ENCODE peak calls at places on chromosomes 11 and 22, in five cellular contexts. M is PC-3, B is adrenal gland, D is astrocyte, C is astrocyte of the spinal cord. H is an unnamed sample.

GRCh38 chr11:131841028-131841427 is 470.6 kb downstream of the NTM start:
- DNase-seq in D (no peak), C (no peak), B (no peak), M (no peak), H (no peak)

GRCh38 chr11:115317428-115318185 is 186.6 kb downstream of the CADM1 start:
- DNase-seq in M (no peak), D (peak), B (no peak), C (no peak), H (no peak)

GRCh38 chr11:118610220-118610772 is 2.9 kb downstream of the PHLDB1 start:
- DNase-seq in B (no peak), D (no peak), C (no peak), M (no peak), H (no peak)

GRCh38 chr11:7892751-7893356 is 38.2 kb downstream of the OR10A6 start:
- DNase-seq in C (peak), D (peak), M (peak), B (peak), H (no peak)

GRCh38 chr11:21495879-21496278 is 697.0 kb upstream of the ANO5 start:
- DNase-seq in C (no peak), B (no peak), D (no peak), M (no peak), H (no peak)

GRCh38 chr11:2525166-2525861 is 80.5 kb downstream of the KCNQ1 start:
- DNase-seq in M (no peak), D (no peak), B (peak), C (no peak), H (no peak)

GRCh38 chr22:44669725-44670027 is 32.3 kb upstream of the PRR5 start:
- DNase-seq in M (no peak), D (no peak), C (no peak), B (no peak), H (no peak)

GRCh38 chr11:12404461-12404860 is 27.1 kb downstream of the PARVA start:
- DNase-seq in C (no peak), D (no peak), M (no peak), B (peak), H (no peak)

GRCh38 chr11:2862395-2862949 is 23.1 kb downstream of the CDKN1C start:
- DNase-seq in C (no peak), B (no peak), D (no peak), M (no peak), H (no peak)

GRCh38 chr22:25494774-25495173 is 69.7 kb upstream of the GRK3 start:
- DNase-seq in D (no peak), B (no peak), M (no peak), C (no peak), H (no peak)

DNA sequence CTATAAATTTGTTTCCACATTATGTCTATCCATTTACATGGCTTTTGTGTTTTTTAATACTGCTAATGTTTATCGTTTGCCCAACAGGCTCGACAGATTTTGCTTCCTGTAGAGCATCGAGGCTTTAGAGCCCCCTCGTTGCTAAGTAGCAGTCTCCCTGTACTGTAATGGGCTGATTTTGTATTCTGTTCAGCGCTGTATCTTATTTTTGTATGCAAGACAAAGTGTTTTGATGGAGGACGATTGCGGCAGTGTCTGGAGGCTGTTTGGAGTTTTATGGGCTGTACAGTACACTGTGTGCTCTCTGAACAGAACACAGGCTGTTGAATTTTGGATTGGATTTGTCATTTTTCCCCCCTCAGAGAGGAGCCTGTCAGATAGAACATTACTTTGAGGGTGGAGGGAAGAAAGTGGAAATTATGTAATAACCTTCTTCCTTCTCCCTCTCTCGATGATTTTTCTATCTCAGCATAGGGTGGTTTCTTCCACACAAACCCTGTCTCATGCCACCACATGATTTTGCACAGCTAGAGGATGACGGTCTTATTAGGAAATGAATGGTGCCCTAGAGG is 104.4 kb downstream of the ZBTB16 start:
- DNase-seq in B (no peak), M (no peak), C (peak), D (no peak), H (peak)
- TF ChIP-seq CTCF in B (no peak), M (no peak), C (no peak), D (no peak), H (no peak)

GRCh38 chr11:15667127-15667725 is 552.5 kb downstream of the INSC start:
- DNase-seq in B (no peak), C (no peak), M (peak), D (peak), H (no peak)
- TF ChIP-seq CTCF in B (no peak), C (no peak), M (no peak), D (no peak), H (no peak)

DNA sequence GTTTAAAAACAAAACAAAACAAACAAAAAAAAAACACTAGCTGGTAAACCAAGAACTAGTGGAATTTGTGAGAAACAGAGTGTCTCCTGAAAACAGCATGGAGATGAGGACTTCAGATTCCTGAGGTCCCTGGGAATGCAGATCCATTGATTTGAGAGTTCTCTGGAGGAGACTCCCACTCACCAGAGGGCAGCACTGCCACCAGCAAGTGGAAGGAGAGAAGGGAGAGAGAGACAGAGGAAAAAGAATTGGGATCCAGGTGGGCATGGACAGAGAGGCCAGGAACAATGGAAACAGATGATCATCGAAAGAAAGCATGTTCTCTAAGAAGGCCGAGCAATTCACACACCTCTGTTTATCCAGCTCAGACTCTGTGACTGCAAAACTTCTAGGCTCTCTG is 31.8 kb downstream of the ETS1 start:
- DNase-seq in M (peak), D (no peak), C (no peak), B (no peak), H (no peak)
- TF ChIP-seq CTCF in M (peak), D (peak), C (peak), B (no peak), H (peak)

DNA sequence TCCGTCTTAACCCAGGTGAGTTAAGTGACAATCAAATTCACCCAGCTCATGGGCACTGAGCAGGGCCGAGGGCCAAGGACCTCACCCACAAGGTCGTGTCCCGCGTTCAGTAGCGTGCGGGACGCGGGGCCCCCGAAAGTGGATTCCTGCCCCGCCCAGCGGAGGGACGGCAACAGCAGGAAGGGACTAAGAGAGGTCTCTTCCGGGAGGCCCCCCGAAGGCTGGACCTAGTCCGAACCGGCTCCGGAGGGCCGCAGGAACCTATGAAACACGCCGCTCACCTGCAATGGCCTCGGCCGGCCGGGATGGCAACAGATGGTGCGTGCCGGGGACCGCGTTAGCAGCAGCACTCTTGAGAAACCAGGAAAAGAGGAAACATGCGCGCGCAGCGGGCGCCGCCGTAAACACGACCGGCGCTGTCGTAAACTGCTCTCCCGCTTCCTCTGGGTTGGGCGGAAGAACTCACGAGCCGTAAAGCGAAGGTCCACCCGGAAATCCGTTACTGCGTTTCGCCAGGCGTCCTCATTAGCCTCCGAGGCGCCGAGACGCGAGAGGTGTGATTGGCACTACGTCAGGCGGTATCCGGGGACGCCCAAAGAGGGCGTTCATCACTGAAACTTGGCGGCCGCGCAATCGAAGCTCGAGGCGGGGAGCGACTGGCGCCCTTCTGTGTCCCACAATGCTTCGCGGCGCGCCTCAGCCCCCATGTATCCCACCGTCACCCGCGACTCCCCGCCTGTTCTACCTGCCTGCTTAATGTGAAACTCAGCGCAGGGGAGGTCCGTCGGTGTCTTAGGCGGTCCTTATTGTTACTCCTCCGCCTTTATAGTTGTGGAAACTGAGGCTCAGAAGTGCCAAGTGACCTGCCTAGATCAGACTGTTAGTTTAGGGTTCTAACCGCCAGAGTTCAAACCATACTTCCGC is at the start of gene EIF3D:
- DNase-seq in B (peak), D (peak), C (peak), M (peak), H (peak)
- TF ChIP-seq CTCF in B (no peak), D (no peak), C (no peak), M (no peak), H (no peak)

GRCh38 chr11:85590848-85591483 is 36.2 kb downstream of the DLG2 start:
- DNase-seq in M (peak), B (no peak), D (peak), C (peak), H (no peak)
- TF ChIP-seq CTCF in M (peak), B (no peak), D (peak), C (peak), H (no peak)

GRCh38 chr11:102316505-102316904 is 779 bp upstream of the BIRC3 start:
- DNase-seq in M (no peak), B (no peak), D (no peak), C (no peak), H (no peak)

GRCh38 chr11:102319544-102319943 is 2.3 kb downstream of the BIRC3 start:
- DNase-seq in C (no peak), D (no peak), M (no peak), B (no peak), H (no peak)

GRCh38 chr11:102317768-102318103 is 452 bp downstream of the BIRC3 start:
- DNase-seq in B (no peak), M (peak), D (no peak), C (no peak), H (no peak)

GRCh38 chr11:102318469-102318868 is 1.2 kb downstream of the BIRC3 start:
- DNase-seq in D (no peak), C (peak), B (peak), M (peak), H (no peak)

DNA sequence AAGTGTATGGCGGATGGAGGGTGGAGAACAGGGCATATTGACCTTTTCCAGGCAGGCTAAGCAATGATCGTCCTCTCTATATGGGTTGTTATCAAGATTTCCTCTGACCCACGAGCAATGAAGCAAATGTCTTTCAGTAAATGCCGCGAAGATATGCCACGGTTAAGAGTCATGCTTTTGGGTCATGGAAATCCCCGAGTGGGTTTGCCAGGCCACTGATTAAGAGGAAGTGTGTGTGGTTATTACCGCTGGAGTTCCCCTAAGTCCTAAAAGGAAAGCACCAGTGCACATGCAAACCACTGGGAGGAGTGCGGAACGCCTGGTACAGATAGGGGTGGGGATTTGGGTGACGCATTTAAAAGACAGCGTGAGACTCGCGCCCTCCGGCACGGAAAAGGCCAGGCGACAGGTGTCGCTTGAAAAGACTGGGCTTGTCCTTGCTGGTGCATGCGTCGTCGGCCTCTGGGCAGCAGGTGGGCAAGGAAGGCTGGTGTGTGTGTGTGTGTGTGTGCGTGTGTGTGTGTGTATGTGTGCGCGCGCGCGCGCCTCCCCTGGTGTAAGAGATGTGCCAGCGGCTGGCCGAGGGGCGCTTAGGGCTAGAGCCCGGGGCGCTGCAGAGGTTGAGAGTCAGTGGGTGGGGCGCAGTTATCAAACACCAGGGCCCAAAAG is at the start of gene BIRC3:
- DNase-seq in D (peak), B (peak), M (peak), C (peak), H (peak)
- TF ChIP-seq CTCF in D (no peak), B (peak), M (no peak), C (no peak), H (peak)

GRCh38 chr11:64356498-64357411 is 2.2 kb upstream of the RPS6KA4 start:
- DNase-seq in M (peak), C (peak), B (no peak), D (no peak), H (no peak)
- TF ChIP-seq CTCF in M (peak), C (peak), B (peak), D (peak), H (no peak)

GRCh38 chr11:78417888-78418583 is 416 bp upstream of the GAB2 start:
- DNase-seq in M (peak), D (peak), C (peak), B (peak), H (no peak)
- TF ChIP-seq CTCF in M (no peak), D (no peak), C (no peak), B (peak), H (no peak)